ENCODE peak calls at places on chromosomes 11 and 22, in six cellular contexts. D is adipocyte, J is lung, K is heart right ventricle, S is aorta, B is BJ. W is an unnamed sample. For H3K36me3, the result is how much of the 10 kb centered on the place peaks cover.

GRCh38 chr11:11884774-11885481 is 43.2 kb downstream of the USP47 start:
- DNase-seq in J (no peak), B (no peak), S (no peak), K (no peak), D (no peak), W (no peak)

GRCh38 chr22:31393890-31394289 is 5.5 kb upstream of the DRG1 start:
- DNase-seq in K (no peak), B (no peak), D (no peak), S (no peak), J (no peak), W (no peak)

GRCh38 chr11:106014035-106014434 is 8.0 kb downstream of the MSANTD4 start:
- DNase-seq in B (no peak), D (no peak), K (no peak), S (no peak), J (no peak), W (no peak)

GRCh38 chr11:17597770-17598169 is 50.7 kb downstream of the OTOG start:
- DNase-seq in J (no peak), B (no peak), S (peak), D (no peak), K (no peak), W (no peak)

GRCh38 chr11:86668929-86669328 is 3.5 kb downstream of the ME3 start:
- DNase-seq in D (no peak), B (no peak), K (no peak), S (no peak), J (no peak), W (no peak)

GRCh38 chr11:2186669-2187266 is 15.2 kb upstream of the TH start:
- DNase-seq in J (no peak), K (no peak), S (no peak), D (peak), B (no peak), W (no peak)

GRCh38 chr11:13118194-13118593 is 109.1 kb downstream of the RASSF10 start:
- DNase-seq in S (no peak), B (peak), K (no peak), D (peak), J (no peak), W (peak)

GRCh38 chr22:46293591-46294260 is 2.9 kb upstream of the GTSE1 start:
- DNase-seq in S (peak), K (no peak), D (peak), B (no peak), J (no peak), W (no peak)

GRCh38 chr11:94521684-94522083 is 9.4 kb downstream of the C11orf97 start:
- DNase-seq in K (no peak), J (no peak), D (peak), B (no peak), S (no peak), W (no peak)

GRCh38 chr22:49353185-49353584 is 474.5 kb downstream of the BRD1 start:
- DNase-seq in K (no peak), B (no peak), S (peak), J (no peak), D (no peak), W (no peak)

GRCh38 chr11:25734592-25735211 is 597.2 kb upstream of the ANO3 start:
- DNase-seq in D (peak), J (no peak), K (no peak), S (no peak), B (no peak), W (no peak)

GRCh38 chr22:24225951-24226350 is 18.9 kb downstream of the GGT5 start:
- DNase-seq in D (no peak), S (no peak), J (no peak), K (no peak), B (no peak), W (no peak)
- H3K36me3 ChIP-seq in D (half or more), S (under half), J (under half), K (under half), B (under half), W (under half)

GRCh38 chr11:125638315-125638714 is 13.4 kb downstream of the CHEK1 start:
- DNase-seq in D (no peak), B (no peak), J (no peak), K (no peak), S (no peak), W (no peak)
- H3K36me3 ChIP-seq in D (under half), B (under half), J (under half), K (under half), S (under half), W (half or more)

GRCh38 chr11:113779496-113779895 is at the start of gene CLDN25:
- DNase-seq in B (no peak), D (no peak), S (no peak), K (no peak), J (no peak), W (no peak)

GRCh38 chr11:113778111-113778910 is 1.3 kb upstream of the CLDN25 start:
- DNase-seq in D (peak), S (no peak), B (peak), J (no peak), K (peak), W (no peak)

GRCh38 chr11:113781682-113782081 is 2.1 kb downstream of the CLDN25 start:
- DNase-seq in S (no peak), J (no peak), D (no peak), K (no peak), B (no peak), W (no peak)

DNA sequence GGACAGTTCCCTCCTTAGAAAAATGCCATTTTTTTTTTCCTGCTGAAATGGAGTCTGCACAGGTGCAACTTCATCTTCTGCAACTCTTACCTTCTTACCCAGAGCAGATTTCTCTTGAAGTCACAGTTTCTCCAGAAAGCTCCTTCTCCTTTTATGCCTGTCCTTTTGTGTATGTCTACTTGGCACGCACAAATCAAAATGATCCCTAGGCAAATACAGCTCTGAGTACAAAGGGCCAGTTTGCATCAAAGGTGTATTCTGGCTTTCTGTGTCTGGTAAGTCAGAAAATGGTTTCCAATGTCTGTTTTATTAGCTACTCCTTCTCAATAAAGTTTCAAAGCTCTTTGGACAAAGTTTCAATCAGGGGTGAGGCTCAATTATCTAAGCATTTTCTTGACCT is 2.5 kb downstream of the CLDN25 start:
- DNase-seq in S (no peak), J (no peak), B (no peak), K (no peak), D (no peak), W (no peak)
- H3K36me3 ChIP-seq in S (under half), J (under half), B (under half), K (under half), D (under half), W (under half)

GRCh38 chr22:20582520-20583361 is 75.3 kb downstream of the MED15 start:
- DNase-seq in S (peak), D (no peak), B (no peak), K (no peak), J (no peak), W (no peak)
- H3K36me3 ChIP-seq in S (under half), D (half or more), B (half or more), K (under half), J (half or more), W (half or more)

GRCh38 chr11:59192446-59193020 is 20.2 kb downstream of the MPEG1 start:
- DNase-seq in K (no peak), S (no peak), J (no peak), B (no peak), D (no peak), W (no peak)

GRCh38 chr11:59193741-59194140 is 19.0 kb downstream of the MPEG1 start:
- DNase-seq in K (no peak), B (no peak), J (no peak), S (no peak), D (no peak), W (no peak)

GRCh38 chr11:59189986-59190385 is 18.1 kb downstream of the DTX4 start:
- DNase-seq in B (no peak), K (no peak), J (no peak), D (no peak), S (no peak), W (no peak)

GRCh38 chr11:59191095-59191494 is 19.2 kb downstream of the DTX4 start:
- DNase-seq in K (no peak), B (no peak), S (no peak), J (no peak), D (no peak), W (no peak)

DNA sequence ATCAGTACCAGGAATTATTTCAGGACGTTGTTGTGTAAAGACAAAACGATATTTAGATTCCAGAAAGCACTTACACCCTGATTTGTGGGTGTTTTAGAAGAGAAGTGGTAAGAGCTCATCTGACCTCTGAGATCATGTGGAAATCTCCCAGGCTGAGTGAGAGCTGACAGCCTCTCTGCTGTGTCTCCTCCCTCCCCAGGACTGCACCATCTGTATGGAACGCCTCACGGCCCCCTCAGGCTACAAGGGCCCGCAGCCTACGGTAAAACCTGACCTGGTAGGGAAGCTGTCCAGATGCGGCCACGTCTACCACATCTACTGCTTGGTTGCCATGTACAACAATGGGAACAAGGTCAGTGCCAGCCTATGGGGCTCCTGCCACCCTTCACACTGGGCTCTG is 20.0 kb downstream of the DTX4 start:
- DNase-seq in S (no peak), B (no peak), K (no peak), J (no peak), D (no peak), W (no peak)
- H3K36me3 ChIP-seq in S (under half), B (under half), K (under half), J (under half), D (half or more), W (half or more)

GRCh38 chr22:26621663-26622062 is at the start of gene CRYBA4:
- DNase-seq in B (no peak), K (no peak), S (no peak), J (no peak), D (no peak), W (no peak)
- H3K36me3 ChIP-seq in B (under half), K (under half), S (under half), J (under half), D (under half), W (under half)

DNA sequence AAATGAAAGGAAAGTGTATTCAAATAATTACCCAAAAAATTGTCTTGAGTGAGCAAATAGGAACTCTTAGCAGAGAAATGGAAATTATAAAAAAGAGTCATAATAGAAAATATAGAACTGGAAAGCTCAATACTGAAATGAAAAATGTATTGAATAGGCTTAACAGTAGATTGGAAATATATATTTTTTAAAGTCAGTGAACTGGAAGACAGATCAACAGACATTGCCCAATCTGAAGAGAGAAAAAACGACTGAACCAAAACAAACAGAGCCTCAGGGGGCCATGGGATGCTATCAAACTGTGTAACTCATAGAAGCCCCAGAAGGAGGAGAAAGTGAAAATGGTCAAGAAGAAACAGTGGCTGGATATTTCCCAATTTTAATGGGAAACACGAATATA is 32.6 kb downstream of the TBX1 start:
- DNase-seq in J (no peak), K (no peak), B (no peak), S (no peak), D (no peak), W (no peak)
- H3K36me3 ChIP-seq in J (under half), K (under half), B (under half), S (under half), D (under half), W (under half)

W was measured in MG63.